ENCODE peak calls at places on chromosome 22, in seven cellular contexts. P, N, R, A, K, F and B are unnamed samples.

GRCh38 chr22:40610329-40610850 is 26.1 kb downstream of the MRTFA start:
- DNase-seq in K (no peak), N (no peak), A (no peak), F (no peak), R (no peak), P (no peak), B (peak; percentile 13)

GRCh38 chr22:47835726-47836125 is 1073.3 kb downstream of the TBC1D22A start:
- DNase-seq in A (no peak), K (no peak), R (no peak), P (no peak), F (no peak), N (no peak), B (no peak)

GRCh38 chr22:31346255-31346732 is at the start of gene PATZ1:
- DNase-seq in A (peak; percentile 49), R (peak; percentile 86), K (peak; percentile 87), N (peak; percentile 86), P (peak; percentile 95), F (peak; percentile 80), B (peak; percentile 84)

GRCh38 chr22:40156001-40156516 is 21.7 kb upstream of the TNRC6B start:
- DNase-seq in R (no peak), K (no peak), P (peak; percentile 45), F (peak; percentile 64), A (no peak), N (no peak), B (no peak)

GRCh38 chr22:45472426-45472825 is 30.3 kb upstream of the FBLN1 start:
- DNase-seq in R (no peak), K (no peak), A (no peak), N (no peak), F (no peak), P (no peak), B (no peak)

GRCh38 chr22:46867106-46867505 is 104.7 kb downstream of the TBC1D22A start:
- DNase-seq in A (no peak), N (no peak), K (no peak), R (no peak), F (no peak), P (no peak), B (no peak)

GRCh38 chr22:48238018-48238915 is 1475.8 kb downstream of the TBC1D22A start:
- DNase-seq in F (no peak), K (no peak), R (no peak), A (no peak), N (no peak), P (no peak), B (no peak)

GRCh38 chr22:32338757-32339156 is 18.9 kb upstream of the RFPL3 start:
- DNase-seq in K (no peak), P (no peak), R (no peak), A (no peak), N (no peak), F (no peak), B (no peak)

GRCh38 chr22:37254867-37255233 is 10.8 kb upstream of the RAC2 start:
- DNase-seq in K (no peak), P (no peak), N (no peak), A (no peak), F (no peak), R (no peak), B (no peak)

GRCh38 chr22:30241576-30242371 is 4.8 kb downstream of the LIF start:
- DNase-seq in P (no peak), N (no peak), K (no peak), A (no peak), F (peak; percentile 27), R (no peak), B (no peak)

GRCh38 chr22:38467438-38467903 is 425 bp upstream of the KDELR3 start:
- DNase-seq in R (no peak), N (no peak), F (peak; percentile 35), P (no peak), K (no peak), A (no peak), B (no peak)

GRCh38 chr22:44702479-44703219 is 645 bp downstream of the PRR5 start:
- DNase-seq in R (peak; percentile 62), P (no peak), N (peak; percentile 41), A (no peak), K (peak; percentile 28), F (peak; percentile 52), B (peak; percentile 78)

GRCh38 chr22:41217553-41218157 is 12.5 kb downstream of the L3MBTL2 start:
- DNase-seq in K (no peak), N (peak; percentile 88), F (no peak), A (no peak), P (no peak), R (peak; percentile 61), B (peak; percentile 61)

GRCh38 chr22:37745548-37746365 is 48.9 kb downstream of the TRIOBP start:
- DNase-seq in N (peak; percentile 96), A (peak; percentile 63), K (peak; percentile 85), F (peak; percentile 92), R (peak; percentile 88), P (peak; percentile 97), B (peak; percentile 82)